ENCODE peak calls at places on chromosomes 13 and 19, in four cellular contexts. X is heart right ventricle, G is AG04449, K is lower leg skin. N is an unnamed sample.

GRCh38 chr13:43129511-43130130 is 106.2 kb downstream of the DNAJC15 start:
- DNase-seq in X (no peak), G (no peak), K (no peak), N (no peak)

GRCh38 chr19:19227217-19227616 is 15.5 kb downstream of the NCAN start:
- DNase-seq in X (no peak), G (no peak), K (no peak), N (no peak)

GRCh38 chr13:48748681-48749080 is 95.0 kb downstream of the CYSLTR2 start:
- DNase-seq in X (no peak), G (no peak), K (no peak), N (no peak)

GRCh38 chr13:42821437-42821836 is 40.1 kb downstream of the FAM216B start:
- DNase-seq in X (no peak), G (no peak), K (no peak), N (no peak)

GRCh38 chr19:50458396-50459066 is 17.8 kb upstream of the EMC10 start:
- DNase-seq in X (no peak), G (no peak), K (no peak), N (no peak)

GRCh38 chr19:31838163-31838798 is 489.0 kb upstream of the TSHZ3 start:
- DNase-seq in X (no peak), G (no peak), K (no peak), N (no peak)

GRCh38 chr13:40388617-40389016 is 277.8 kb downstream of the FOXO1 start:
- DNase-seq in X (no peak), G (no peak), K (no peak), N (peak)

GRCh38 chr19:7926021-7926726 is at the start of gene CTXN1:
- DNase-seq in X (peak), G (no peak), K (no peak), N (peak)

GRCh38 chr13:110923777-110924638 is 9.1 kb upstream of the ANKRD10 start:
- DNase-seq in X (no peak), G (no peak), K (no peak), N (no peak)

GRCh38 chr19:46714523-46715106 is 2.3 kb downstream of the PRKD2 start:
- DNase-seq in X (no peak), G (no peak), K (no peak), N (peak)

GRCh38 chr19:1064661-1065605 is 2.0 kb upstream of the ARHGAP45 start:
- DNase-seq in X (peak), G (no peak), K (no peak), N (peak)

GRCh38 chr19:45976180-45976579 is 2.5 kb upstream of the NOVA2 start:
- DNase-seq in X (no peak), G (no peak), K (no peak), N (no peak)

GRCh38 chr19:15618321-15618720 is 3.3 kb downstream of the CYP4F8 start:
- DNase-seq in X (no peak), G (no peak), K (no peak), N (no peak)

GRCh38 chr13:51556740-51557139 is 27.5 kb upstream of the WDFY2 start:
- DNase-seq in X (no peak), G (no peak), K (peak), N (no peak)

GRCh38 chr19:41530761-41531301 is 45.1 kb upstream of the CEACAM21 start:
- DNase-seq in X (no peak), G (no peak), K (peak), N (no peak)

GRCh38 chr19:28694812-28695211 is 518.1 kb downstream of the UQCRFS1 start:
- DNase-seq in X (no peak), G (no peak), K (no peak), N (no peak)

DNA sequence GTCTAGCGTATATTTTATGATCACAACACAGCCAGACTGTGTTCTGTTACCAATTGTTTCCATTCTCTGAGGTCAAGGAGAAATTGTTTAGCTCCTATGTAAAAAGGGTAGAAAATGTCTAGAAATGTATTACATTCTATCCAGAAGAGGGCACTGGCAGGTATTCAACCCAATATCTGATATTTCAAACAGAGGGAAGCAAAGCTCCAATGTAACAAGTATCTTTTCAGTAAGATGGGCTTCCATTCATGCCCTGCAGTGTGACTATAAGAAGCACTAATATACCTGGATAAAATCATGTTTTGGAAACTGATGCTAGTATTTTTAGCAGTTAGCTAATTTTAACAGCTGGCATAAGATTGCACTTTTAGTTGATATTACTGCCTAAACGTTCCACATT is 312.7 kb downstream of the FGF14 start:
- DNase-seq in X (no peak), G (no peak), K (no peak), N (no peak)
- TF ChIP-seq CTCF in X (peak), G (no peak), K (no peak), N (no peak)

DNA sequence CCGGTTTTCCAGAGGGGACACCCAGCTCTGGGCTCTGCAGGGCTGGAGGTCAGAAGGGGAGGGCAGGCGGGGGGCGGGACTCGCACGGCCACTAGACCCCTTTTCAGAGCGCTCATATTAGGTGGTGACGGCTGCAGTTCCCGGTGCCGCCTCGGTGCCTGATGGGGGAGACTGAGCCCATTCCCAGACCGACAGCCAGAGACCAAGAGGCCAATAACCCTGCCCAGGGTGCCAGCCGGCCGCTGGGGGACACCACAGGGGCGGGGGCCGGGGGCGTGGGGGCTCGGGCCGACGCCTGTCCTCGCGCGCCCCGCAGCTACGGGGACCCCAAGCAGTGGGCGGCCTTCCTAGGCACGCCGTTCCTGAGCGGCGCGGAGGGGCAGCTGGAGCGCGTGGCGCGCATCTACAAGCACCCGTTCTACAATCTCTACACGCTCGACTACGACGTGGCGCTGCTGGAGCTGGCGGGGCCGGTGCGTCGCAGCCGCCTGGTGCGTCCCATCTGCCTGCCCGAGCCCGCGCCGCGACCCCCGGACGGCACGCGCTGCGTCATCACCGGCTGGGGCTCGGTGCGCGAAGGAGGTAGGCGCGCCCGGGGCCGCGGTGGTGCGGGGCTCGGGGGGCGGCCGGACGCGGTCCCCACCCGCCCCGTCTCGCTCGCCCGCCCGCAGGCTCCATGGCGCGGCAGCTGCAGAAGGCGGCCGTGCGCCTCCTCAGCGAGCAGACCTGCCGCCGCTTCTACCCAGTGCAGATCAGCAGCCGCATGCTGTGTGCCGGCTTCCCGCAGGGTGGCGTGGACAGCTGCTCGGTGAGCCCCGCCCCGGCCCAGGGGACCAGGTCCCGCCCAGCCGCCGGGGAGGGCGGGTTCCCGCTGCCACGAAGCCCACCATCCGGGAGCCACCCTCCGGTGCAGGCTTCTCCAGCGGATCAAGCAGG is 2.4 kb downstream of the TIMM13 start:
- DNase-seq in X (peak), G (peak), K (no peak), N (no peak)
- TF ChIP-seq CTCF in X (no peak), G (peak), K (no peak), N (no peak)

GRCh38 chr13:93534181-93534700 is 307.6 kb downstream of the GPC6 start:
- DNase-seq in X (no peak), G (no peak), K (no peak), N (no peak)
- TF ChIP-seq CTCF in X (no peak), G (no peak), K (no peak), N (no peak)

GRCh38 chr13:72808917-72809500 is 27.1 kb downstream of the PIBF1 start:
- DNase-seq in X (no peak), G (no peak), K (no peak), N (peak)
- TF ChIP-seq CTCF in X (peak), G (no peak), K (no peak), N (peak)

DNA sequence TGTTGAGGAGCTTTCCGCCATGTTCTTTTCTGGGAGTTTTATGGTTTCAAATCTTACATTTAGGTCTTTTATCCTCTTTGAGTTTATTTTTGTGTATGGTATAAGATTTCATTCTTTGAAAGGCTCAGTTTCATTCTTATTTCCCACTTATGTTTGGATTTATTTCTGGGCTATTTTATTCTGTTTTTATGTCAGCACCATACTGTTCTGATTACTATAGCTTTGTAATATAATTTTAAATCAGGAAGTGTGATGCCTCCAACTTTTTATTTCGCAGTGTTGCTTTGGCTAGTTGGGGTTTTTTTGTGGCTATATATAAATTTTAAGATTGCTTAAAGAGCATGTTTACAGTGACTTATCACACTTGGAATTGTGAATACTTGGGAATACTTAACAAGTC is 135.1 kb downstream of the SIPA1L3 start:
- DNase-seq in X (no peak), G (no peak), K (no peak), N (no peak)
- TF ChIP-seq CTCF in X (no peak), G (no peak), K (no peak), N (no peak)

GRCh38 chr19:35457173-35457572 is 9.1 kb downstream of the FFAR2 start:
- DNase-seq in X (no peak), G (no peak), K (no peak), N (peak)

GRCh38 chr19:35458192-35458591 is 10.1 kb downstream of the FFAR2 start:
- DNase-seq in X (no peak), G (no peak), K (no peak), N (no peak)

GRCh38 chr19:35459414-35460082 is 11.5 kb downstream of the FFAR2 start:
- DNase-seq in X (peak), G (no peak), K (peak), N (no peak)

GRCh38 chr19:35460608-35461007 is 12.6 kb downstream of the FFAR2 start:
- DNase-seq in X (no peak), G (no peak), K (no peak), N (no peak)

DNA sequence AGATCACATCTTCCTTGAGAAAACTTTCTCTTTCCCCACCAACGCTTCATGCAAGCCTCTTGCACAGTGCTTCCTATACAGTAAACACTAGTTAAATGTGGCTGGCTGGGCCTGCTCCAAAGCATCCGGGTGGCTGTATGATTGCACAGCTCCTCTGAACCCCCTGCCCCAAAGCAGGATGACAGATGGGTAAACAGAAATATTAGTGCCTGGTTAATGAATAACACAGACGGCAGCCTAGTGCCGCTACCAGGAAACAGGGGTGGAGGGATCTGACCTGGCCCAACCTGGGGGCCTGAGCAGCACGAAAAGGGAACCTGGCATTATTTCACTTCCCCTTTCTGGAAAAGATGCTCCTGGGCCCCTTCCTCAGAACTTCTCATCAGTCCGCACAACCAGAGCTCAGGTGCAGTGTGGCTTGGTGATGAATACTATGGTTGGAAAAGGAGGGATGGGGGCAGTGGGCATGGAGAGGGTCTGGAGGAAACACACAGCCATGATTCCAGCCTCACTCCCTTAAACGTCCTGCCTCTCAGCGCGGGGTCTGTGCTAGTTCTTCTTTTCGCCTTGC is 10.8 kb downstream of the FFAR2 start:
- DNase-seq in X (no peak), G (no peak), K (no peak), N (peak)
- TF ChIP-seq CTCF in X (no peak), G (no peak), K (no peak), N (no peak)

GRCh38 chr13:75648446-75648845 is 12.3 kb downstream of the LMO7 start:
- DNase-seq in X (no peak), G (no peak), K (no peak), N (no peak)

GRCh38 chr13:75643693-75644092 is 7.6 kb downstream of the LMO7 start:
- DNase-seq in X (no peak), G (no peak), K (no peak), N (no peak)

GRCh38 chr13:75645141-75645540 is 9.0 kb downstream of the LMO7 start:
- DNase-seq in X (no peak), G (no peak), K (no peak), N (no peak)

GRCh38 chr13:75650991-75651390 is 14.9 kb downstream of the LMO7 start:
- DNase-seq in X (no peak), G (no peak), K (no peak), N (no peak)

DNA sequence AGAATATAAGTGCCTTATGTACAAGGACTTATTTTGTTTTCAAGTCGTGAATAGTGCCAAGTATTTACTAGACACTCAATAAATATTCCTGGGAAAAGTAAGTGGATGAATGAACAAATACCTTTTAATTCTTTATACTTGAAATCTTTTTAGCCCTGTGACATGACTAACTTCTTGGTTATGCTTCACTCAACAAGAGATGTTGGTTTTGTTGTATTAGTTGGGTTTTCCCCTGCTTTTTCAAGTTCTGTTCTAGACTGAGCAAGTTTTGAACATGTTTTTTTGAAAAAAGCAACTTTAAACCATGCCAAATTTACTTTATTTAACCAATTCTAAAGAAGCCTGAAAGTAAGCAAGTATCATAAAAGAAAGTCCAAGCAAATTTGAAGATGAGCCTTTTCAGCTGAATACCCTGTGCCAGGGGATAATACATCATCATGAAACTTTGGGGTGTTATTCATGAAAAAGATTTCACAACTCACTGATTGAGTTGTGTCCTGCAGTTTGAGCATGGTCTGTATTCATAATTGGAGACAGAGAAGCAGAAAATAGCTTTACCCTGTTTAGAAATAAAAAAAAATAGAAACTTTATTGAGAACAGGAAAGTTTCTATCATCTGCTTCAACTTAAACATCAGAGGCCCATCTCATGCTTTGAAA is 11.1 kb downstream of the LMO7 start:
- DNase-seq in X (no peak), G (no peak), K (no peak), N (peak)
- TF ChIP-seq CTCF in X (no peak), G (no peak), K (no peak), N (no peak)

GRCh38 chr13:80334582-80335260 is 6.2 kb downstream of the SPRY2 start:
- DNase-seq in X (no peak), G (no peak), K (no peak), N (no peak)
- TF ChIP-seq CTCF in X (no peak), G (no peak), K (no peak), N (no peak)